ENCODE peak calls at places on chromosomes 6 and 20, in nine cellular contexts. One of them, this sample, is unnamed.

GRCh38 chr6:169654590-169655391 is 47.0 kb downstream of the WDR27 start:
- DNase-seq in activated CD4-positive, alpha-beta T cell treated with anti-CD3 and anti-CD28 coated beads for 36 hours: peak
- DNase-seq in neural progenitor cell: no peak
- DNase-seq in hepatocyte: no peak
- DNase-seq in T follicular helper cell: peak
- DNase-seq in activated T-helper 1 cell treated with anti-CD3 and anti-CD28 coated beads, Interleukin-12 subunit alpha, Interleukin-12 subunit beta, Interleukin-2, Interleukin-4 antibody, amounts not matched to agents 30 ng/mL and 10 ng/mL and 1 ng/mL, durations not matched to agents 14 hours and 24 hours and 36 hours: peak
- DNase-seq in HCT116: no peak
- DNase-seq in CD8-positive, alpha-beta memory T cell: peak
- DNase-seq in cardiac fibroblast: peak
- DNase-seq in this sample: no peak

GRCh38 chr20:19907326-19908056 is 109.7 kb upstream of the NAA20 start:
- DNase-seq in CD8-positive, alpha-beta memory T cell: no peak
- DNase-seq in neural progenitor cell: no peak
- DNase-seq in hepatocyte: no peak
- DNase-seq in HCT116: no peak
- DNase-seq in cardiac fibroblast: peak
- DNase-seq in activated T-helper 1 cell treated with anti-CD3 and anti-CD28 coated beads, Interleukin-12 subunit alpha, Interleukin-12 subunit beta, Interleukin-2, Interleukin-4 antibody, amounts not matched to agents 30 ng/mL and 10 ng/mL and 1 ng/mL, durations not matched to agents 14 hours and 24 hours and 36 hours: no peak
- DNase-seq in T follicular helper cell: no peak
- DNase-seq in activated CD4-positive, alpha-beta T cell treated with anti-CD3 and anti-CD28 coated beads for 36 hours: no peak
- DNase-seq in this sample: no peak

GRCh38 chr6:34065470-34066283 is 80.2 kb downstream of the GRM4 start:
- DNase-seq in activated CD4-positive, alpha-beta T cell treated with anti-CD3 and anti-CD28 coated beads for 36 hours: no peak
- DNase-seq in neural progenitor cell: no peak
- DNase-seq in HCT116: no peak
- DNase-seq in T follicular helper cell: no peak
- DNase-seq in activated T-helper 1 cell treated with anti-CD3 and anti-CD28 coated beads, Interleukin-12 subunit alpha, Interleukin-12 subunit beta, Interleukin-2, Interleukin-4 antibody, amounts not matched to agents 30 ng/mL and 10 ng/mL and 1 ng/mL, durations not matched to agents 14 hours and 24 hours and 36 hours: no peak
- DNase-seq in CD8-positive, alpha-beta memory T cell: no peak
- DNase-seq in cardiac fibroblast: peak
- DNase-seq in hepatocyte: no peak
- DNase-seq in this sample: no peak

GRCh38 chr6:158461954-158462353 is 97.9 kb upstream of the TMEM181 start:
- DNase-seq in T follicular helper cell: no peak
- DNase-seq in activated CD4-positive, alpha-beta T cell treated with anti-CD3 and anti-CD28 coated beads for 36 hours: no peak
- DNase-seq in CD8-positive, alpha-beta memory T cell: no peak
- DNase-seq in cardiac fibroblast: peak
- DNase-seq in activated T-helper 1 cell treated with anti-CD3 and anti-CD28 coated beads, Interleukin-12 subunit alpha, Interleukin-12 subunit beta, Interleukin-2, Interleukin-4 antibody, amounts not matched to agents 30 ng/mL and 10 ng/mL and 1 ng/mL, durations not matched to agents 14 hours and 24 hours and 36 hours: no peak
- DNase-seq in hepatocyte: no peak
- DNase-seq in HCT116: no peak
- DNase-seq in neural progenitor cell: no peak
- DNase-seq in this sample: no peak

GRCh38 chr6:117907600-117908245 is 659 bp downstream of the SLC35F1 start:
- DNase-seq in activated CD4-positive, alpha-beta T cell treated with anti-CD3 and anti-CD28 coated beads for 36 hours: peak
- DNase-seq in hepatocyte: peak
- DNase-seq in HCT116: no peak
- DNase-seq in cardiac fibroblast: no peak
- DNase-seq in T follicular helper cell: no peak
- DNase-seq in CD8-positive, alpha-beta memory T cell: no peak
- DNase-seq in neural progenitor cell: peak
- DNase-seq in activated T-helper 1 cell treated with anti-CD3 and anti-CD28 coated beads, Interleukin-12 subunit alpha, Interleukin-12 subunit beta, Interleukin-2, Interleukin-4 antibody, amounts not matched to agents 30 ng/mL and 10 ng/mL and 1 ng/mL, durations not matched to agents 14 hours and 24 hours and 36 hours: no peak
- DNase-seq in this sample: no peak

GRCh38 chr6:170228581-170229310 is 62.1 kb downstream of the DLL1 start:
- DNase-seq in cardiac fibroblast: no peak
- DNase-seq in neural progenitor cell: no peak
- DNase-seq in HCT116: no peak
- DNase-seq in hepatocyte: no peak
- DNase-seq in T follicular helper cell: no peak
- DNase-seq in activated T-helper 1 cell treated with anti-CD3 and anti-CD28 coated beads, Interleukin-12 subunit alpha, Interleukin-12 subunit beta, Interleukin-2, Interleukin-4 antibody, amounts not matched to agents 30 ng/mL and 10 ng/mL and 1 ng/mL, durations not matched to agents 14 hours and 24 hours and 36 hours: no peak
- DNase-seq in activated CD4-positive, alpha-beta T cell treated with anti-CD3 and anti-CD28 coated beads for 36 hours: no peak
- DNase-seq in CD8-positive, alpha-beta memory T cell: no peak
- DNase-seq in this sample: no peak

GRCh38 chr6:46103437-46103836 is 26.4 kb upstream of the ENPP4 start:
- DNase-seq in hepatocyte: no peak
- DNase-seq in CD8-positive, alpha-beta memory T cell: no peak
- DNase-seq in HCT116: no peak
- DNase-seq in T follicular helper cell: no peak
- DNase-seq in activated CD4-positive, alpha-beta T cell treated with anti-CD3 and anti-CD28 coated beads for 36 hours: no peak
- DNase-seq in neural progenitor cell: no peak
- DNase-seq in activated T-helper 1 cell treated with anti-CD3 and anti-CD28 coated beads, Interleukin-12 subunit alpha, Interleukin-12 subunit beta, Interleukin-2, Interleukin-4 antibody, amounts not matched to agents 30 ng/mL and 10 ng/mL and 1 ng/mL, durations not matched to agents 14 hours and 24 hours and 36 hours: no peak
- DNase-seq in cardiac fibroblast: peak
- DNase-seq in this sample: no peak

GRCh38 chr6:163355471-163355991 is 59.0 kb upstream of the QKI start:
- DNase-seq in T follicular helper cell: no peak
- DNase-seq in hepatocyte: no peak
- DNase-seq in CD8-positive, alpha-beta memory T cell: no peak
- DNase-seq in cardiac fibroblast: peak
- DNase-seq in activated CD4-positive, alpha-beta T cell treated with anti-CD3 and anti-CD28 coated beads for 36 hours: no peak
- DNase-seq in activated T-helper 1 cell treated with anti-CD3 and anti-CD28 coated beads, Interleukin-12 subunit alpha, Interleukin-12 subunit beta, Interleukin-2, Interleukin-4 antibody, amounts not matched to agents 30 ng/mL and 10 ng/mL and 1 ng/mL, durations not matched to agents 14 hours and 24 hours and 36 hours: no peak
- DNase-seq in HCT116: no peak
- DNase-seq in neural progenitor cell: no peak
- DNase-seq in this sample: peak

GRCh38 chr20:25237610-25238318 is 10.1 kb upstream of the PYGB start:
- DNase-seq in activated T-helper 1 cell treated with anti-CD3 and anti-CD28 coated beads, Interleukin-12 subunit alpha, Interleukin-12 subunit beta, Interleukin-2, Interleukin-4 antibody, amounts not matched to agents 30 ng/mL and 10 ng/mL and 1 ng/mL, durations not matched to agents 14 hours and 24 hours and 36 hours: peak
- DNase-seq in HCT116: peak
- DNase-seq in CD8-positive, alpha-beta memory T cell: no peak
- DNase-seq in neural progenitor cell: no peak
- DNase-seq in activated CD4-positive, alpha-beta T cell treated with anti-CD3 and anti-CD28 coated beads for 36 hours: peak
- DNase-seq in hepatocyte: peak
- DNase-seq in cardiac fibroblast: peak
- DNase-seq in T follicular helper cell: no peak
- DNase-seq in this sample: peak

GRCh38 chr6:166586424-166587156 is at the start of gene RAMACL:
- DNase-seq in activated CD4-positive, alpha-beta T cell treated with anti-CD3 and anti-CD28 coated beads for 36 hours: peak
- DNase-seq in cardiac fibroblast: no peak
- DNase-seq in neural progenitor cell: peak
- DNase-seq in T follicular helper cell: peak
- DNase-seq in hepatocyte: no peak
- DNase-seq in activated T-helper 1 cell treated with anti-CD3 and anti-CD28 coated beads, Interleukin-12 subunit alpha, Interleukin-12 subunit beta, Interleukin-2, Interleukin-4 antibody, amounts not matched to agents 30 ng/mL and 10 ng/mL and 1 ng/mL, durations not matched to agents 14 hours and 24 hours and 36 hours: peak
- DNase-seq in HCT116: peak
- DNase-seq in CD8-positive, alpha-beta memory T cell: peak
- DNase-seq in this sample: no peak

GRCh38 chr6:151803743-151804142 is 3.7 kb upstream of the ESR1 start:
- DNase-seq in cardiac fibroblast: no peak
- DNase-seq in neural progenitor cell: no peak
- DNase-seq in activated CD4-positive, alpha-beta T cell treated with anti-CD3 and anti-CD28 coated beads for 36 hours: no peak
- DNase-seq in T follicular helper cell: no peak
- DNase-seq in activated T-helper 1 cell treated with anti-CD3 and anti-CD28 coated beads, Interleukin-12 subunit alpha, Interleukin-12 subunit beta, Interleukin-2, Interleukin-4 antibody, amounts not matched to agents 30 ng/mL and 10 ng/mL and 1 ng/mL, durations not matched to agents 14 hours and 24 hours and 36 hours: no peak
- DNase-seq in HCT116: no peak
- DNase-seq in CD8-positive, alpha-beta memory T cell: no peak
- DNase-seq in hepatocyte: no peak
- DNase-seq in this sample: no peak

GRCh38 chr20:59603176-59603575 is 1.2 kb upstream of the PHACTR3 start:
- DNase-seq in T follicular helper cell: no peak
- DNase-seq in activated T-helper 1 cell treated with anti-CD3 and anti-CD28 coated beads, Interleukin-12 subunit alpha, Interleukin-12 subunit beta, Interleukin-2, Interleukin-4 antibody, amounts not matched to agents 30 ng/mL and 10 ng/mL and 1 ng/mL, durations not matched to agents 14 hours and 24 hours and 36 hours: no peak
- DNase-seq in neural progenitor cell: no peak
- DNase-seq in CD8-positive, alpha-beta memory T cell: no peak
- DNase-seq in activated CD4-positive, alpha-beta T cell treated with anti-CD3 and anti-CD28 coated beads for 36 hours: no peak
- DNase-seq in HCT116: no peak
- DNase-seq in hepatocyte: no peak
- DNase-seq in cardiac fibroblast: no peak
- DNase-seq in this sample: no peak

GRCh38 chr20:51579137-51579536 is 36.6 kb upstream of the NFATC2 start:
- DNase-seq in activated T-helper 1 cell treated with anti-CD3 and anti-CD28 coated beads, Interleukin-12 subunit alpha, Interleukin-12 subunit beta, Interleukin-2, Interleukin-4 antibody, amounts not matched to agents 30 ng/mL and 10 ng/mL and 1 ng/mL, durations not matched to agents 14 hours and 24 hours and 36 hours: no peak
- DNase-seq in CD8-positive, alpha-beta memory T cell: no peak
- DNase-seq in T follicular helper cell: no peak
- DNase-seq in cardiac fibroblast: no peak
- DNase-seq in HCT116: no peak
- DNase-seq in hepatocyte: peak
- DNase-seq in activated CD4-positive, alpha-beta T cell treated with anti-CD3 and anti-CD28 coated beads for 36 hours: no peak
- DNase-seq in neural progenitor cell: no peak
- DNase-seq in this sample: no peak

GRCh38 chr20:53636725-53637097 is 43.1 kb upstream of the ZNF217 start:
- DNase-seq in neural progenitor cell: no peak
- DNase-seq in activated CD4-positive, alpha-beta T cell treated with anti-CD3 and anti-CD28 coated beads for 36 hours: no peak
- DNase-seq in activated T-helper 1 cell treated with anti-CD3 and anti-CD28 coated beads, Interleukin-12 subunit alpha, Interleukin-12 subunit beta, Interleukin-2, Interleukin-4 antibody, amounts not matched to agents 30 ng/mL and 10 ng/mL and 1 ng/mL, durations not matched to agents 14 hours and 24 hours and 36 hours: no peak
- DNase-seq in CD8-positive, alpha-beta memory T cell: no peak
- DNase-seq in cardiac fibroblast: no peak
- DNase-seq in HCT116: no peak
- DNase-seq in T follicular helper cell: no peak
- DNase-seq in hepatocyte: no peak
- DNase-seq in this sample: no peak